ENCODE peak calls at places on chromosomes 16 and 17, in eight cellular contexts. S is CD4-positive, alpha-beta memory T cell; Q is heart left ventricle; Y is AG10803; A is CD8-positive, alpha-beta T cell; W is kidney; X is suprapubic skin; L is A549. V is an unnamed sample.

GRCh38 chr17:66304304-66305174 is 2.1 kb downstream of the PRKCA start:
- DNase-seq in Y (no peak), L (peak; percentile 66), S (peak; percentile 20), X (no peak), A (no peak), Q (no peak), W (no peak), V (peak; percentile 63)

GRCh38 chr17:3983945-3984484 is 19.8 kb upstream of the ATP2A3 start:
- DNase-seq in X (no peak), A (no peak), Y (peak; percentile 33), L (peak; percentile 48), Q (no peak), S (no peak), W (peak; percentile 80), V (no peak)

GRCh38 chr17:42221886-42222745 is 27.8 kb upstream of the GHDC start:
- DNase-seq in S (peak; percentile 58), Q (peak; percentile 34), Y (peak; percentile 45), X (no peak), W (no peak), A (peak; percentile 24), L (peak; percentile 74), V (peak; percentile 51)

GRCh38 chr17:32341857-32342602 is at the start of gene C17orf75:
- DNase-seq in L (peak; percentile 90), X (peak; percentile 89), A (peak; percentile 64), Q (peak; percentile 82), S (peak; percentile 80), Y (peak; percentile 75), W (peak; percentile 92), V (peak; percentile 77)

GRCh38 chr17:50270430-50271172 is 3.7 kb upstream of the TMEM92 start:
- DNase-seq in A (no peak), Y (peak; percentile 90), Q (no peak), W (peak; percentile 81), S (no peak), X (peak; percentile 82), L (no peak), V (no peak)

GRCh38 chr17:72587156-72587555 is 466.3 kb downstream of the SOX9 start:
- DNase-seq in L (no peak), S (no peak), Q (no peak), Y (no peak), X (no peak), A (no peak), W (no peak), V (no peak)

GRCh38 chr16:85457366-85457765 is 155.8 kb upstream of the GSE1 start:
- DNase-seq in Q (no peak), A (no peak), X (no peak), S (no peak), L (no peak), W (no peak), Y (no peak), V (no peak)

GRCh38 chr17:80886641-80887573 is 104.7 kb upstream of the CHMP6 start:
- DNase-seq in W (peak; percentile 56), Q (no peak), L (no peak), A (no peak), S (no peak), Y (no peak), X (no peak), V (no peak)

GRCh38 chr17:19009970-19010369 is 5.4 kb upstream of the FAM83G start:
- DNase-seq in S (no peak), Q (no peak), X (no peak), L (no peak), W (peak; percentile 44), A (no peak), Y (no peak), V (no peak)

GRCh38 chr16:53099318-53100130 is 44.7 kb downstream of the CHD9 start:
- DNase-seq in X (peak; percentile 91), S (peak; percentile 53), Y (peak; percentile 86), Q (peak; percentile 93), W (peak; percentile 97), L (peak; percentile 95), A (peak; percentile 1), V (peak; percentile 54)

GRCh38 chr16:30697264-30698138 is 1.5 kb upstream of the SRCAP start:
- DNase-seq in Y (no peak), Q (no peak), L (no peak), A (no peak), X (no peak), W (no peak), S (no peak), V (no peak)

DNA sequence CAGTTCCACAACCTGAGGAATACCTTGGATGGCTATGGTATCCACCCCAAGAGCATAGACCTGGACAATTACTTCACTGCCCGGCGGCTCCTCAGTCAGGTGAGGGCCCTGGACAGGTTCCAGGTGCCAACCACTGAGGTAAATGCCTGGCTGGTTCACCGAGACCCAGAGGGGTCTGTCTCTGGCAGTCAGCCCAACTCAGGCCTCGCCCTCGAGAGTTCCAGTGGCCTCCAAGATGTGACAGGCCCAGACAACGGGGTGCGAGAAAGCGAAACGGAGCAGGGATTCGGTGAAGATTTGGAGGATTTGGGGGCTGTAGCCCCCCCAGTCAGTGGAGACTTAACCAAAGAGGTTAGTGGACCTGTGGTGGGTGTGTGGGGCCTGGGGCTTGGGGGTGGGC is 3.1 kb downstream of the NFE2L1 start:
- DNase-seq in Q (no peak), S (no peak), Y (no peak), A (no peak), L (no peak), W (peak; percentile 85), X (no peak), V (no peak)
- H3K4me3 ChIP-seq in Q (peak overlapping the region; percentile 14), S (no peak overlapping the region), Y (peak overlapping the region; percentile 60), A (no peak overlapping the region), L (no peak overlapping the region), W (peak overlapping the region; percentile 55), X (peak overlapping the region; percentile 74), V (no peak overlapping the region)

DNA sequence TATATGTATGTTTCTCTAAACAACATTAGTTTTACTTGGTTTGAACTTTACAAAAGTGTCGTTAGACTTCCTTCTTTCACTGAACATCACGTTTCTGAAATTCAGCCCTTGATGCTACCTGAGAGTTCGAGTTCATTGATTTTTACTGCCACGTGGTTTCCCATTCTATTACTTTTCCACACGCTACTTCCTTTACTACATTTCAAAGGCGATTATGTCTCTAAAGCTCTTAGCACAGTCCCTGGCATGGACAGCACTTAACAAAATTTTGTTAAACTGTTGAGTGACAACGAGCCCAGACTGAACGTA is 15.9 kb upstream of the ARHGAP17 start:
- DNase-seq in W (no peak), S (no peak), X (no peak), L (no peak), A (no peak), Y (no peak), Q (no peak), V (no peak)
- H3K4me3 ChIP-seq in W (peak overlapping the region; percentile 91), S (peak overlapping the region; percentile 75), X (peak overlapping the region; percentile 84), L (no peak overlapping the region), A (peak overlapping the region; percentile 54), Y (peak overlapping the region; percentile 34), Q (no peak overlapping the region), V (peak overlapping the region; percentile 44)

DNA sequence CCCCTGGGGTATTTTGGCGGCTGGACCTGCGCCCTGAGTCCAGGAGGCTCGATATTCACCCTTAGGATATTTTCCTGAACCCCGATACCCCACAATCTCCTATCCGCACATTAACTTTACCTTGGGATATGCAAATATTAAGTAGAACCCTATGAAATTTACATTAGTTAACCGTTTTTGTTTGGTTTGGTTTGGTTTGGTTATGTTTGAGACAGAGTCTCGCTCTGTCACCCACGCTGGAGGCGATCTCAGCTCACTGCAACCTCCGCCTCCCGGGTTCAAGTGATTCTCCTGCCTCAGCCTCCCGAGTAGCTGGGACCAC is 9.3 kb upstream of the NAGS start:
- DNase-seq in X (no peak), W (no peak), A (no peak), Q (no peak), Y (no peak), L (no peak), S (no peak), V (no peak)
- H3K4me3 ChIP-seq in X (peak overlapping the region; percentile 46), W (no peak overlapping the region), A (no peak overlapping the region), Q (no peak overlapping the region), Y (no peak overlapping the region), L (peak overlapping the region; percentile 45), S (no peak overlapping the region), V (no peak overlapping the region)

GRCh38 chr17:82037889-82038195 is 345 bp upstream of the DCXR start:
- DNase-seq in Y (no peak), X (no peak), L (no peak), W (no peak), S (no peak), Q (no peak), A (no peak), V (no peak)
- H3K4me3 ChIP-seq in Y (peak overlapping the region; percentile 73), X (peak overlapping the region; percentile 69), L (peak overlapping the region; percentile 52), W (peak overlapping the region; percentile 69), S (peak overlapping the region; percentile 80), Q (peak overlapping the region; percentile 66), A (peak overlapping the region; percentile 73), V (peak overlapping the region; percentile 75)

DNA sequence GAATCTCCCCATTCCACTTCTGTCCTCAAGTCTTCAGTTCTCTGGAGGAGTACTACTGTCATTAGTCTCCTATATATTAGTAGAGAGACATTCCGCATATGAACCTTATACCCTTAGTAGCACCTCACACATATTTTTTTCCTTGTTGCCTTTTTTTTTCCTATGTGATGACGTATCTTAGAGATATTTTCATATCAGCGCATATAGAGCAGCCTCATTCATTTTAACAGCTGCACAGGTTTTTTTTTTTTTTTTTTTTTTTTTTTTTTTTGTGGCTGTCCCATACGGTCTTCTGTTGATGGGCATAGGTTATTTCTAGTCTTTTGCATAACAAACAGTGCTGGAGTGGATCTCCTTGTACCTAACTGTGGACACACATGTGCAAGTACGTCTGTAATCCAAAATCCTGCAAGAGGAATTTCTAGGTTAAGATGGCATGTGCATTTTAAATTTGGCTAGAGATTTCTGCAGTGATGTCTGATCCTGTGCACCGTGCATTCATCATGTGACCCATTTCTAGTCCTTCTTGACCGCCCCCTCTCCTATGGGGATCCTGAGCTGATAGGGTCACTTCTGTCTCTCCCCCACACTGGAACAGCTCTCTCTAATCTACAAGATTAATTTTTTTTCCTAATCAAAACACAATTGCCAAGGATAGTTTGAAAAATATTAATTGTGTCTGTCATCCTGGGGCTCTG is 64.8 kb downstream of the PRKCB start:
- DNase-seq in L (no peak), Y (no peak), W (no peak), X (no peak), S (no peak), A (no peak), Q (no peak), V (no peak)
- H3K4me3 ChIP-seq in L (no peak overlapping the region), Y (no peak overlapping the region), W (no peak overlapping the region), X (no peak overlapping the region), S (no peak overlapping the region), A (no peak overlapping the region), Q (no peak overlapping the region), V (peak overlapping the region; percentile 42)

GRCh38 chr16:14529010-14529669 is 100.9 kb downstream of the PARN start:
- DNase-seq in A (peak; percentile 10), S (peak; percentile 40), Y (peak; percentile 94), W (peak; percentile 72), L (peak; percentile 97), X (peak; percentile 82), Q (peak; percentile 77), V (peak; percentile 70)
- H3K4me3 ChIP-seq in A (no peak overlapping the region), S (no peak overlapping the region), Y (peak overlapping the region; percentile 41), W (peak overlapping the region; percentile 55), L (no peak overlapping the region), X (peak overlapping the region; percentile 32), Q (no peak overlapping the region), V (no peak overlapping the region)

V was measured in Jurkat, Clone E6-1.